ENCODE peak calls at places on chromosomes 16 and 17, in ten cellular contexts. One of them, this sample, is unnamed.
A peak's percentile ranks its signal among the peaks of the same experiment; 100 is the strongest.

GRCh38 chr17:38464723-38465419 is 36.6 kb downstream of the ARHGAP23 start:
- DNase-seq in fibroblast of the conjunctiva: peak; percentile 91
- DNase-seq in RWPE1: peak; percentile 88
- DNase-seq in omental fat pad: peak; percentile 50
- DNase-seq in AG10803: peak; percentile 96
- DNase-seq in Daoy: peak; percentile 91
- DNase-seq in Right ventricle myocardium superior: peak; percentile 90
- DNase-seq in osteocyte: peak; percentile 97
- DNase-seq in activated gamma-delta T cell treated with anti-CD3 and anti-CD28 coated beads, Interleukin-2, amount 50 U/mL, for 16 hours: no peak
- DNase-seq in mucosa of gallbladder: peak; percentile 78
- DNase-seq in this sample: no peak

GRCh38 chr16:15810411-15810810 is 46.4 kb downstream of the MYH11 start:
- DNase-seq in fibroblast of the conjunctiva: no peak
- DNase-seq in activated gamma-delta T cell treated with anti-CD3 and anti-CD28 coated beads, Interleukin-2, amount 50 U/mL, for 16 hours: no peak
- DNase-seq in AG10803: peak; percentile 58
- DNase-seq in osteocyte: no peak
- DNase-seq in RWPE1: no peak
- DNase-seq in Daoy: no peak
- DNase-seq in omental fat pad: no peak
- DNase-seq in Right ventricle myocardium superior: no peak
- DNase-seq in mucosa of gallbladder: no peak
- DNase-seq in this sample: no peak

GRCh38 chr16:49748322-49748721 is 107.6 kb downstream of the ZNF423 start:
- DNase-seq in omental fat pad: peak; percentile 63
- DNase-seq in osteocyte: no peak
- DNase-seq in RWPE1: no peak
- DNase-seq in Right ventricle myocardium superior: no peak
- DNase-seq in Daoy: peak; percentile 56
- DNase-seq in AG10803: no peak
- DNase-seq in mucosa of gallbladder: no peak
- DNase-seq in fibroblast of the conjunctiva: peak; percentile 12
- DNase-seq in activated gamma-delta T cell treated with anti-CD3 and anti-CD28 coated beads, Interleukin-2, amount 50 U/mL, for 16 hours: no peak
- DNase-seq in this sample: no peak

GRCh38 chr17:80833952-80834895 is 157.4 kb upstream of the CHMP6 start:
- DNase-seq in fibroblast of the conjunctiva: peak; percentile 80
- DNase-seq in mucosa of gallbladder: peak; percentile 34
- DNase-seq in osteocyte: no peak
- DNase-seq in AG10803: peak; percentile 86
- DNase-seq in RWPE1: no peak
- DNase-seq in Right ventricle myocardium superior: peak; percentile 82
- DNase-seq in Daoy: peak; percentile 80
- DNase-seq in omental fat pad: no peak
- DNase-seq in activated gamma-delta T cell treated with anti-CD3 and anti-CD28 coated beads, Interleukin-2, amount 50 U/mL, for 16 hours: no peak
- DNase-seq in this sample: no peak

GRCh38 chr17:15236281-15237105 is 28.6 kb downstream of the PMP22 start:
- DNase-seq in AG10803: no peak
- DNase-seq in RWPE1: no peak
- DNase-seq in fibroblast of the conjunctiva: no peak
- DNase-seq in osteocyte: no peak
- DNase-seq in omental fat pad: no peak
- DNase-seq in mucosa of gallbladder: no peak
- DNase-seq in Daoy: peak; percentile 28
- DNase-seq in Right ventricle myocardium superior: no peak
- DNase-seq in activated gamma-delta T cell treated with anti-CD3 and anti-CD28 coated beads, Interleukin-2, amount 50 U/mL, for 16 hours: no peak
- DNase-seq in this sample: no peak

GRCh38 chr16:56691885-56692284 is 9.6 kb downstream of the MT1X start:
- DNase-seq in AG10803: no peak
- DNase-seq in Daoy: peak; percentile 83
- DNase-seq in osteocyte: no peak
- DNase-seq in Right ventricle myocardium superior: no peak
- DNase-seq in omental fat pad: no peak
- DNase-seq in fibroblast of the conjunctiva: no peak
- DNase-seq in RWPE1: peak; percentile 96
- DNase-seq in activated gamma-delta T cell treated with anti-CD3 and anti-CD28 coated beads, Interleukin-2, amount 50 U/mL, for 16 hours: no peak
- DNase-seq in mucosa of gallbladder: peak; percentile 59
- DNase-seq in this sample: no peak

GRCh38 chr17:5584383-5584951 is at the start of gene NLRP1:
- DNase-seq in Right ventricle myocardium superior: peak; percentile 93
- DNase-seq in AG10803: peak; percentile 93
- DNase-seq in mucosa of gallbladder: peak; percentile 89
- DNase-seq in activated gamma-delta T cell treated with anti-CD3 and anti-CD28 coated beads, Interleukin-2, amount 50 U/mL, for 16 hours: peak; percentile 89
- DNase-seq in RWPE1: peak; percentile 96
- DNase-seq in fibroblast of the conjunctiva: peak; percentile 59
- DNase-seq in omental fat pad: peak; percentile 58
- DNase-seq in osteocyte: peak; percentile 85
- DNase-seq in Daoy: peak; percentile 91
- DNase-seq in this sample: peak; percentile 87

GRCh38 chr17:51085150-51085805 is 35.4 kb downstream of the SPAG9 start:
- DNase-seq in Daoy: no peak
- DNase-seq in omental fat pad: no peak
- DNase-seq in fibroblast of the conjunctiva: no peak
- DNase-seq in osteocyte: no peak
- DNase-seq in RWPE1: no peak
- DNase-seq in Right ventricle myocardium superior: no peak
- DNase-seq in mucosa of gallbladder: no peak
- DNase-seq in activated gamma-delta T cell treated with anti-CD3 and anti-CD28 coated beads, Interleukin-2, amount 50 U/mL, for 16 hours: no peak
- DNase-seq in AG10803: peak; percentile 10
- DNase-seq in this sample: no peak

GRCh38 chr17:67829331-67829730 is 4.0 kb downstream of the BPTF start:
- DNase-seq in fibroblast of the conjunctiva: no peak
- DNase-seq in RWPE1: peak; percentile 27
- DNase-seq in Daoy: no peak
- DNase-seq in AG10803: no peak
- DNase-seq in osteocyte: no peak
- DNase-seq in mucosa of gallbladder: no peak
- DNase-seq in Right ventricle myocardium superior: no peak
- DNase-seq in omental fat pad: no peak
- DNase-seq in activated gamma-delta T cell treated with anti-CD3 and anti-CD28 coated beads, Interleukin-2, amount 50 U/mL, for 16 hours: no peak
- DNase-seq in this sample: peak; percentile 8

This sample was measured in activated T-helper 9 cell treated with anti-CD3 and anti-CD28 coated beads, Interleukin-2, amount 50 U/mL, for 16 hours.